ENCODE peak calls at places on chromosomes 3 and 15, in nine cellular contexts. One of them, this sample, is unnamed.

GRCh38 chr3:101091489-101091888 is 98.3 kb upstream of the ABI3BP start:
- DNase-seq in stimulated activated CD4-positive, alpha-beta T cell treated with anti-CD3 and anti-CD28 coated beads, TNF-alpha, amount 100 ng/mL, for 4 hours: no peak
- DNase-seq in NCI-H1436: no peak
- DNase-seq in AG08396: no peak
- DNase-seq in NCI-H82: peak; percentile 40
- DNase-seq in midbrain: no peak
- DNase-seq in HFF-Myc: no peak
- DNase-seq in naive thymus-derived CD4-positive, alpha-beta T cell: no peak
- DNase-seq in left cardiac atrium: no peak
- DNase-seq in this sample: no peak

GRCh38 chr3:58469096-58469495 is 22.8 kb upstream of the KCTD6 start:
- DNase-seq in NCI-H1436: no peak
- DNase-seq in midbrain: no peak
- DNase-seq in stimulated activated CD4-positive, alpha-beta T cell treated with anti-CD3 and anti-CD28 coated beads, TNF-alpha, amount 100 ng/mL, for 4 hours: no peak
- DNase-seq in HFF-Myc: no peak
- DNase-seq in left cardiac atrium: no peak
- DNase-seq in AG08396: no peak
- DNase-seq in naive thymus-derived CD4-positive, alpha-beta T cell: no peak
- DNase-seq in NCI-H82: peak; percentile 79
- DNase-seq in this sample: no peak

GRCh38 chr15:71647479-71647792 is 162.9 kb upstream of the NR2E3 start:
- DNase-seq in AG08396: no peak
- DNase-seq in stimulated activated CD4-positive, alpha-beta T cell treated with anti-CD3 and anti-CD28 coated beads, TNF-alpha, amount 100 ng/mL, for 4 hours: no peak
- DNase-seq in NCI-H82: no peak
- DNase-seq in naive thymus-derived CD4-positive, alpha-beta T cell: no peak
- DNase-seq in NCI-H1436: no peak
- DNase-seq in left cardiac atrium: no peak
- DNase-seq in HFF-Myc: no peak
- DNase-seq in midbrain: no peak
- DNase-seq in this sample: no peak

GRCh38 chr15:33152502-33153109 is 41.9 kb downstream of the FMN1 start:
- DNase-seq in midbrain: peak; percentile 49
- DNase-seq in NCI-H1436: no peak
- DNase-seq in left cardiac atrium: no peak
- DNase-seq in stimulated activated CD4-positive, alpha-beta T cell treated with anti-CD3 and anti-CD28 coated beads, TNF-alpha, amount 100 ng/mL, for 4 hours: no peak
- DNase-seq in NCI-H82: no peak
- DNase-seq in naive thymus-derived CD4-positive, alpha-beta T cell: no peak
- DNase-seq in AG08396: no peak
- DNase-seq in HFF-Myc: no peak
- DNase-seq in this sample: no peak

GRCh38 chr3:129829640-129830039 is 63.9 kb downstream of the TMCC1 start:
- DNase-seq in HFF-Myc: peak; percentile 48
- DNase-seq in left cardiac atrium: peak; percentile 36
- DNase-seq in midbrain: peak; percentile 81
- DNase-seq in AG08396: peak; percentile 63
- DNase-seq in NCI-H1436: peak; percentile 43
- DNase-seq in stimulated activated CD4-positive, alpha-beta T cell treated with anti-CD3 and anti-CD28 coated beads, TNF-alpha, amount 100 ng/mL, for 4 hours: no peak
- DNase-seq in NCI-H82: peak; percentile 86
- DNase-seq in naive thymus-derived CD4-positive, alpha-beta T cell: peak; percentile 31
- DNase-seq in this sample: no peak

GRCh38 chr3:131794766-131795381 is 239.9 kb downstream of the CPNE4 start:
- DNase-seq in NCI-H1436: peak; percentile 70
- DNase-seq in NCI-H82: peak; percentile 84
- DNase-seq in stimulated activated CD4-positive, alpha-beta T cell treated with anti-CD3 and anti-CD28 coated beads, TNF-alpha, amount 100 ng/mL, for 4 hours: no peak
- DNase-seq in left cardiac atrium: no peak
- DNase-seq in naive thymus-derived CD4-positive, alpha-beta T cell: peak; percentile 29
- DNase-seq in midbrain: peak; percentile 35
- DNase-seq in AG08396: peak; percentile 58
- DNase-seq in HFF-Myc: peak; percentile 25
- DNase-seq in this sample: no peak

GRCh38 chr15:74032046-74032445 is 37.5 kb downstream of the PML start:
- DNase-seq in stimulated activated CD4-positive, alpha-beta T cell treated with anti-CD3 and anti-CD28 coated beads, TNF-alpha, amount 100 ng/mL, for 4 hours: no peak
- DNase-seq in NCI-H1436: no peak
- DNase-seq in HFF-Myc: no peak
- DNase-seq in midbrain: no peak
- DNase-seq in naive thymus-derived CD4-positive, alpha-beta T cell: no peak
- DNase-seq in left cardiac atrium: no peak
- DNase-seq in NCI-H82: no peak
- DNase-seq in AG08396: no peak
- DNase-seq in this sample: no peak

GRCh38 chr3:171354706-171355582 is 105.3 kb downstream of the TNIK start:
- DNase-seq in naive thymus-derived CD4-positive, alpha-beta T cell: no peak
- DNase-seq in midbrain: no peak
- DNase-seq in HFF-Myc: no peak
- DNase-seq in NCI-H82: no peak
- DNase-seq in left cardiac atrium: no peak
- DNase-seq in AG08396: no peak
- DNase-seq in stimulated activated CD4-positive, alpha-beta T cell treated with anti-CD3 and anti-CD28 coated beads, TNF-alpha, amount 100 ng/mL, for 4 hours: no peak
- DNase-seq in NCI-H1436: no peak
- DNase-seq in this sample: no peak

GRCh38 chr15:99446565-99447496 is 119.0 kb upstream of the MEF2A start:
- DNase-seq in NCI-H82: peak; percentile 96
- DNase-seq in stimulated activated CD4-positive, alpha-beta T cell treated with anti-CD3 and anti-CD28 coated beads, TNF-alpha, amount 100 ng/mL, for 4 hours: no peak
- DNase-seq in HFF-Myc: no peak
- DNase-seq in naive thymus-derived CD4-positive, alpha-beta T cell: no peak
- DNase-seq in AG08396: no peak
- DNase-seq in midbrain: no peak
- DNase-seq in left cardiac atrium: no peak
- DNase-seq in NCI-H1436: peak; percentile 47
- DNase-seq in this sample: no peak

GRCh38 chr3:69695443-69695842 is 43.8 kb upstream of the MITF start:
- DNase-seq in AG08396: no peak
- DNase-seq in naive thymus-derived CD4-positive, alpha-beta T cell: no peak
- DNase-seq in left cardiac atrium: no peak
- DNase-seq in NCI-H82: peak; percentile 54
- DNase-seq in NCI-H1436: no peak
- DNase-seq in midbrain: no peak
- DNase-seq in HFF-Myc: no peak
- DNase-seq in stimulated activated CD4-positive, alpha-beta T cell treated with anti-CD3 and anti-CD28 coated beads, TNF-alpha, amount 100 ng/mL, for 4 hours: no peak
- DNase-seq in this sample: no peak

GRCh38 chr3:14492948-14493881 is 46.9 kb downstream of the GRIP2 start:
- DNase-seq in NCI-H1436: no peak
- DNase-seq in midbrain: no peak
- DNase-seq in left cardiac atrium: no peak
- DNase-seq in stimulated activated CD4-positive, alpha-beta T cell treated with anti-CD3 and anti-CD28 coated beads, TNF-alpha, amount 100 ng/mL, for 4 hours: no peak
- DNase-seq in naive thymus-derived CD4-positive, alpha-beta T cell: no peak
- DNase-seq in NCI-H82: no peak
- DNase-seq in AG08396: no peak
- DNase-seq in HFF-Myc: no peak
- DNase-seq in this sample: no peak

GRCh38 chr3:110814170-110815007 is 257.2 kb upstream of the NECTIN3 start:
- DNase-seq in midbrain: no peak
- DNase-seq in stimulated activated CD4-positive, alpha-beta T cell treated with anti-CD3 and anti-CD28 coated beads, TNF-alpha, amount 100 ng/mL, for 4 hours: no peak
- DNase-seq in left cardiac atrium: no peak
- DNase-seq in NCI-H1436: no peak
- DNase-seq in AG08396: peak; percentile 36
- DNase-seq in NCI-H82: no peak
- DNase-seq in naive thymus-derived CD4-positive, alpha-beta T cell: no peak
- DNase-seq in HFF-Myc: peak; percentile 72
- DNase-seq in this sample: no peak

GRCh38 chr3:88031543-88032148 is 27.2 kb downstream of the CGGBP1 start:
- DNase-seq in left cardiac atrium: no peak
- DNase-seq in stimulated activated CD4-positive, alpha-beta T cell treated with anti-CD3 and anti-CD28 coated beads, TNF-alpha, amount 100 ng/mL, for 4 hours: no peak
- DNase-seq in naive thymus-derived CD4-positive, alpha-beta T cell: peak; percentile 50
- DNase-seq in NCI-H82: no peak
- DNase-seq in HFF-Myc: no peak
- DNase-seq in AG08396: peak; percentile 36
- DNase-seq in midbrain: peak; percentile 47
- DNase-seq in NCI-H1436: no peak
- DNase-seq in this sample: no peak

GRCh38 chr3:14125193-14126016 is 553 bp downstream of the TMEM43 start:
- DNase-seq in NCI-H82: peak; percentile 65
- DNase-seq in midbrain: no peak
- DNase-seq in left cardiac atrium: peak; percentile 81
- DNase-seq in HFF-Myc: peak; percentile 82
- DNase-seq in AG08396: peak; percentile 84
- DNase-seq in NCI-H1436: no peak
- DNase-seq in naive thymus-derived CD4-positive, alpha-beta T cell: no peak
- DNase-seq in stimulated activated CD4-positive, alpha-beta T cell treated with anti-CD3 and anti-CD28 coated beads, TNF-alpha, amount 100 ng/mL, for 4 hours: peak; percentile 40
- DNase-seq in this sample: peak; percentile 53

GRCh38 chr3:37237252-37237651 is 62.9 kb upstream of the LRRFIP2 start:
- DNase-seq in midbrain: no peak
- DNase-seq in naive thymus-derived CD4-positive, alpha-beta T cell: no peak
- DNase-seq in HFF-Myc: no peak
- DNase-seq in left cardiac atrium: no peak
- DNase-seq in AG08396: no peak
- DNase-seq in NCI-H82: no peak
- DNase-seq in NCI-H1436: no peak
- DNase-seq in stimulated activated CD4-positive, alpha-beta T cell treated with anti-CD3 and anti-CD28 coated beads, TNF-alpha, amount 100 ng/mL, for 4 hours: no peak
- DNase-seq in this sample: no peak

GRCh38 chr3:168288511-168289268 is 193.0 kb upstream of the GOLIM4 start:
- DNase-seq in naive thymus-derived CD4-positive, alpha-beta T cell: no peak
- DNase-seq in HFF-Myc: no peak
- DNase-seq in NCI-H1436: no peak
- DNase-seq in midbrain: no peak
- DNase-seq in left cardiac atrium: no peak
- DNase-seq in AG08396: no peak
- DNase-seq in NCI-H82: peak; percentile 42
- DNase-seq in stimulated activated CD4-positive, alpha-beta T cell treated with anti-CD3 and anti-CD28 coated beads, TNF-alpha, amount 100 ng/mL, for 4 hours: no peak
- DNase-seq in this sample: no peak

GRCh38 chr15:32718082-32718821 is 448 bp downstream of the GREM1 start:
- DNase-seq in NCI-H1436: no peak
- DNase-seq in left cardiac atrium: no peak
- DNase-seq in naive thymus-derived CD4-positive, alpha-beta T cell: no peak
- DNase-seq in NCI-H82: peak; percentile 15
- DNase-seq in stimulated activated CD4-positive, alpha-beta T cell treated with anti-CD3 and anti-CD28 coated beads, TNF-alpha, amount 100 ng/mL, for 4 hours: no peak
- DNase-seq in AG08396: peak; percentile 34
- DNase-seq in HFF-Myc: no peak
- DNase-seq in midbrain: no peak
- DNase-seq in this sample: no peak

GRCh38 chr15:77584201-77584600 is 48.5 kb downstream of the LINGO1 start:
- DNase-seq in NCI-H82: peak; percentile 71
- DNase-seq in naive thymus-derived CD4-positive, alpha-beta T cell: no peak
- DNase-seq in stimulated activated CD4-positive, alpha-beta T cell treated with anti-CD3 and anti-CD28 coated beads, TNF-alpha, amount 100 ng/mL, for 4 hours: no peak
- DNase-seq in AG08396: no peak
- DNase-seq in midbrain: no peak
- DNase-seq in left cardiac atrium: no peak
- DNase-seq in NCI-H1436: no peak
- DNase-seq in HFF-Myc: no peak
- DNase-seq in this sample: no peak

GRCh38 chr3:47854720-47855455 is 52.0 kb downstream of the DHX30 start:
- DNase-seq in naive thymus-derived CD4-positive, alpha-beta T cell: no peak
- DNase-seq in NCI-H82: no peak
- DNase-seq in AG08396: no peak
- DNase-seq in NCI-H1436: no peak
- DNase-seq in stimulated activated CD4-positive, alpha-beta T cell treated with anti-CD3 and anti-CD28 coated beads, TNF-alpha, amount 100 ng/mL, for 4 hours: no peak
- DNase-seq in midbrain: no peak
- DNase-seq in HFF-Myc: no peak
- DNase-seq in left cardiac atrium: no peak
- DNase-seq in this sample: no peak

GRCh38 chr3:72145506-72146380 is 360.8 kb upstream of the PROK2 start:
- DNase-seq in HFF-Myc: no peak
- DNase-seq in AG08396: no peak
- DNase-seq in stimulated activated CD4-positive, alpha-beta T cell treated with anti-CD3 and anti-CD28 coated beads, TNF-alpha, amount 100 ng/mL, for 4 hours: no peak
- DNase-seq in NCI-H82: peak; percentile 32
- DNase-seq in left cardiac atrium: peak; percentile 29
- DNase-seq in naive thymus-derived CD4-positive, alpha-beta T cell: no peak
- DNase-seq in midbrain: peak; percentile 8
- DNase-seq in NCI-H1436: no peak
- DNase-seq in this sample: no peak

GRCh38 chr3:48273594-48274211 is 32.8 kb downstream of the ZNF589 start:
- DNase-seq in NCI-H1436: peak; percentile 22
- DNase-seq in left cardiac atrium: no peak
- DNase-seq in naive thymus-derived CD4-positive, alpha-beta T cell: peak; percentile 57
- DNase-seq in AG08396: peak; percentile 85
- DNase-seq in stimulated activated CD4-positive, alpha-beta T cell treated with anti-CD3 and anti-CD28 coated beads, TNF-alpha, amount 100 ng/mL, for 4 hours: peak; percentile 14
- DNase-seq in HFF-Myc: peak; percentile 47
- DNase-seq in midbrain: peak; percentile 38
- DNase-seq in NCI-H82: peak; percentile 78
- DNase-seq in this sample: peak; percentile 15

GRCh38 chr3:46881819-46882376 is 4.4 kb downstream of the PTH1R start:
- DNase-seq in left cardiac atrium: no peak
- DNase-seq in NCI-H1436: no peak
- DNase-seq in stimulated activated CD4-positive, alpha-beta T cell treated with anti-CD3 and anti-CD28 coated beads, TNF-alpha, amount 100 ng/mL, for 4 hours: no peak
- DNase-seq in midbrain: no peak
- DNase-seq in naive thymus-derived CD4-positive, alpha-beta T cell: no peak
- DNase-seq in NCI-H82: peak; percentile 17
- DNase-seq in AG08396: peak; percentile 48
- DNase-seq in HFF-Myc: no peak
- DNase-seq in this sample: no peak

GRCh38 chr3:105747056-105747455 is 121.8 kb downstream of the CBLB start:
- DNase-seq in midbrain: no peak
- DNase-seq in NCI-H1436: no peak
- DNase-seq in AG08396: peak; percentile 40
- DNase-seq in left cardiac atrium: no peak
- DNase-seq in HFF-Myc: no peak
- DNase-seq in naive thymus-derived CD4-positive, alpha-beta T cell: no peak
- DNase-seq in stimulated activated CD4-positive, alpha-beta T cell treated with anti-CD3 and anti-CD28 coated beads, TNF-alpha, amount 100 ng/mL, for 4 hours: no peak
- DNase-seq in NCI-H82: no peak
- DNase-seq in this sample: no peak

GRCh38 chr15:92636950-92637481 is 18.6 kb downstream of the FAM174B start:
- DNase-seq in NCI-H82: peak; percentile 46
- DNase-seq in AG08396: no peak
- DNase-seq in left cardiac atrium: no peak
- DNase-seq in HFF-Myc: no peak
- DNase-seq in midbrain: no peak
- DNase-seq in NCI-H1436: peak; percentile 60
- DNase-seq in stimulated activated CD4-positive, alpha-beta T cell treated with anti-CD3 and anti-CD28 coated beads, TNF-alpha, amount 100 ng/mL, for 4 hours: no peak
- DNase-seq in naive thymus-derived CD4-positive, alpha-beta T cell: no peak
- DNase-seq in this sample: no peak

GRCh38 chr3:147775816-147776530 is 366.8 kb downstream of the ZIC1 start:
- DNase-seq in NCI-H82: no peak
- DNase-seq in stimulated activated CD4-positive, alpha-beta T cell treated with anti-CD3 and anti-CD28 coated beads, TNF-alpha, amount 100 ng/mL, for 4 hours: no peak
- DNase-seq in AG08396: no peak
- DNase-seq in naive thymus-derived CD4-positive, alpha-beta T cell: no peak
- DNase-seq in NCI-H1436: no peak
- DNase-seq in left cardiac atrium: no peak
- DNase-seq in midbrain: no peak
- DNase-seq in HFF-Myc: no peak
- DNase-seq in this sample: no peak

GRCh38 chr3:112042842-112043280 is 8.3 kb downstream of the TMPRSS7 start:
- DNase-seq in midbrain: no peak
- DNase-seq in HFF-Myc: no peak
- DNase-seq in NCI-H1436: peak; percentile 97
- DNase-seq in left cardiac atrium: no peak
- DNase-seq in NCI-H82: no peak
- DNase-seq in naive thymus-derived CD4-positive, alpha-beta T cell: no peak
- DNase-seq in stimulated activated CD4-positive, alpha-beta T cell treated with anti-CD3 and anti-CD28 coated beads, TNF-alpha, amount 100 ng/mL, for 4 hours: no peak
- DNase-seq in AG08396: no peak
- DNase-seq in this sample: no peak

GRCh38 chr3:72347819-72348319 is 500.4 kb downstream of the SHQ1 start:
- DNase-seq in midbrain: peak; percentile 20
- DNase-seq in naive thymus-derived CD4-positive, alpha-beta T cell: no peak
- DNase-seq in NCI-H1436: no peak
- DNase-seq in stimulated activated CD4-positive, alpha-beta T cell treated with anti-CD3 and anti-CD28 coated beads, TNF-alpha, amount 100 ng/mL, for 4 hours: no peak
- DNase-seq in AG08396: peak; percentile 47
- DNase-seq in HFF-Myc: no peak
- DNase-seq in left cardiac atrium: peak; percentile 89
- DNase-seq in NCI-H82: no peak
- DNase-seq in this sample: no peak

GRCh38 chr3:184314700-184315505 is 497 bp downstream of the EIF4G1 start:
- DNase-seq in naive thymus-derived CD4-positive, alpha-beta T cell: peak; percentile 63
- DNase-seq in HFF-Myc: no peak
- DNase-seq in midbrain: peak; percentile 53
- DNase-seq in AG08396: peak; percentile 89
- DNase-seq in NCI-H82: peak; percentile 71
- DNase-seq in stimulated activated CD4-positive, alpha-beta T cell treated with anti-CD3 and anti-CD28 coated beads, TNF-alpha, amount 100 ng/mL, for 4 hours: peak; percentile 46
- DNase-seq in NCI-H1436: peak; percentile 50
- DNase-seq in left cardiac atrium: peak; percentile 94
- DNase-seq in this sample: peak; percentile 64

GRCh38 chr15:78790027-78790426 is 21.2 kb downstream of the ADAMTS7 start:
- DNase-seq in HFF-Myc: no peak
- DNase-seq in stimulated activated CD4-positive, alpha-beta T cell treated with anti-CD3 and anti-CD28 coated beads, TNF-alpha, amount 100 ng/mL, for 4 hours: no peak
- DNase-seq in left cardiac atrium: no peak
- DNase-seq in NCI-H82: no peak
- DNase-seq in midbrain: no peak
- DNase-seq in NCI-H1436: no peak
- DNase-seq in naive thymus-derived CD4-positive, alpha-beta T cell: no peak
- DNase-seq in AG08396: no peak
- DNase-seq in this sample: no peak

GRCh38 chr3:31086698-31087097 is 192.2 kb upstream of the GADL1 start:
- DNase-seq in naive thymus-derived CD4-positive, alpha-beta T cell: no peak
- DNase-seq in HFF-Myc: no peak
- DNase-seq in left cardiac atrium: no peak
- DNase-seq in NCI-H1436: peak; percentile 54
- DNase-seq in NCI-H82: peak; percentile 41
- DNase-seq in AG08396: no peak
- DNase-seq in midbrain: no peak
- DNase-seq in stimulated activated CD4-positive, alpha-beta T cell treated with anti-CD3 and anti-CD28 coated beads, TNF-alpha, amount 100 ng/mL, for 4 hours: no peak
- DNase-seq in this sample: no peak

GRCh38 chr15:62644216-62644873 is 398.2 kb upstream of the TPM1 start:
- DNase-seq in HFF-Myc: no peak
- DNase-seq in left cardiac atrium: no peak
- DNase-seq in naive thymus-derived CD4-positive, alpha-beta T cell: no peak
- DNase-seq in AG08396: no peak
- DNase-seq in midbrain: no peak
- DNase-seq in NCI-H1436: no peak
- DNase-seq in stimulated activated CD4-positive, alpha-beta T cell treated with anti-CD3 and anti-CD28 coated beads, TNF-alpha, amount 100 ng/mL, for 4 hours: no peak
- DNase-seq in NCI-H82: no peak
- DNase-seq in this sample: no peak